ENCODE peak calls at places on chromosomes 4 and X, in four cellular contexts. W is K562, K is GM12878, N is HL-60. E is an unnamed sample.

GRCh38 chrX:53768451-53769246 is 82.1 kb upstream of the HUWE1 start:
- DNase-seq in W (no peak), K (no peak), N (no peak), E (no peak)

GRCh38 chr4:27791640-27792039 is 931.0 kb downstream of the STIM2 start:
- DNase-seq in W (no peak), K (no peak), N (no peak), E (no peak)

GRCh38 chr4:145988628-145989027 is 50.0 kb upstream of the ZNF827 start:
- DNase-seq in W (no peak), K (no peak), N (no peak), E (no peak)

GRCh38 chr4:244471-244870 is 60.8 kb downstream of the ZNF732 start:
- DNase-seq in W (peak; percentile 19), K (peak; percentile 11), N (no peak), E (no peak)

GRCh38 chr4:94285666-94286065 is 57.0 kb downstream of the HPGDS start:
- DNase-seq in W (no peak), K (no peak), N (no peak), E (no peak)

GRCh38 chrX:142233400-142233799 is 28.3 kb upstream of the MAGEC2 start:
- DNase-seq in W (no peak), K (no peak), N (no peak), E (no peak)

GRCh38 chr4:85200106-85200505 is 233.6 kb upstream of the WDFY3 start:
- DNase-seq in W (no peak), K (no peak), N (no peak), E (no peak)

GRCh38 chr4:172675232-172675631 is 493.4 kb upstream of the GALNT7 start:
- DNase-seq in W (no peak), K (no peak), N (no peak), E (no peak)

DNA sequence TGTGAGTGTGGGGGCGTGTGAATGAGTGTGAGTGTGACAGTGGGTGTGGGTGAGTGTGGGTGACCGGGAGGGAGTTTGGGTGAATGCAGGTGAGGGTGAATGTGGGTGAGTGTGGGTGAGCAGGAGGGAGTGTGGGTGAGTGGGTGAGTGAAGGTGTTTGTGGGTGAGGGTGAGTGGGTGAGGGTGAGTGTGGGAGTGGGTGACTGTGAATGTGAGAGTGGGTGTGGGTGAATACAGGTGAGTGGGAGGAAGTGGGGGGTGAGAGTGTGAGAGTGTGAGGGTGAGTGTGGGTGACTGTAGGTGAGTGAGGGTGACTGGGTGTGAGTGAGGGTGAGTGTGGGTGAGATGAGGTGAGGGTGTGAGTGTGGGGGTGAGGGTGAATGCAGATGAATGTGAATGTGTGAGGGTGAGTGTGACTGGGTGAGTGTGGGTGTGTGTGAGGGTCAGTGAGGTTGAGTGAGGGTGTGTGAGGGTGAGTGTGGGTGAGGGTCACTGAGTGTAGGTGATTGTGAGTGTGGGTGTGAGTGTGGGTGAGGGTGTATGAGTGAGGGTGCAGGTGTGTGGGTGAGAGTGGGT is 1677.3 kb upstream of the TENM3 start:
- DNase-seq in W (no peak), K (no peak), N (no peak), E (no peak)
- TF ChIP-seq SPI1 in W (no peak), K (no peak), N (no peak), E (no peak)

GRCh38 chr4:48779095-48779997 is 733 bp downstream of the FRYL start:
- DNase-seq in W (peak; percentile 66), K (no peak), N (peak; percentile 36), E (peak; percentile 48)
- TF ChIP-seq SPI1 in W (no peak), K (no peak), N (no peak), E (no peak)

DNA sequence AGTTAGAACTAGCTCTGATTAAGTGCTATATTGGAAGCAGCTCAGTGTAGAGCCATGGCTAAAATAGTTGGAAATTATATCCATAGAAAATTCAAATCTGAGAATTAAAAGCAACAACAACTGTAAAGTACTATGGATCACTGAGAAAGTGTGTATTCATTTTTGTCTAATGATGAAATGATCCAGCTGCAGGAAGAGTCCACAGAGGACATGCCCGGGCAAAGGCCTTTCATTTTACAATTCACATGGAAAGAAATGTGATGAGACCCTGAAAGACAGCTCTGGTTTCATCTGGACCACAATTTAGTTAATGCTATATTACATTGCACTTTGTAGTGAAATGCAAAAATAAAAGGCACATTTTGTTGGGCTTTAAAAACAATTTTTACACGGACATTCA is 196.8 kb upstream of the FAT1 start:
- DNase-seq in W (no peak), K (no peak), N (no peak), E (no peak)
- TF ChIP-seq SPI1 in W (no peak), K (no peak), N (no peak), E (no peak)

DNA sequence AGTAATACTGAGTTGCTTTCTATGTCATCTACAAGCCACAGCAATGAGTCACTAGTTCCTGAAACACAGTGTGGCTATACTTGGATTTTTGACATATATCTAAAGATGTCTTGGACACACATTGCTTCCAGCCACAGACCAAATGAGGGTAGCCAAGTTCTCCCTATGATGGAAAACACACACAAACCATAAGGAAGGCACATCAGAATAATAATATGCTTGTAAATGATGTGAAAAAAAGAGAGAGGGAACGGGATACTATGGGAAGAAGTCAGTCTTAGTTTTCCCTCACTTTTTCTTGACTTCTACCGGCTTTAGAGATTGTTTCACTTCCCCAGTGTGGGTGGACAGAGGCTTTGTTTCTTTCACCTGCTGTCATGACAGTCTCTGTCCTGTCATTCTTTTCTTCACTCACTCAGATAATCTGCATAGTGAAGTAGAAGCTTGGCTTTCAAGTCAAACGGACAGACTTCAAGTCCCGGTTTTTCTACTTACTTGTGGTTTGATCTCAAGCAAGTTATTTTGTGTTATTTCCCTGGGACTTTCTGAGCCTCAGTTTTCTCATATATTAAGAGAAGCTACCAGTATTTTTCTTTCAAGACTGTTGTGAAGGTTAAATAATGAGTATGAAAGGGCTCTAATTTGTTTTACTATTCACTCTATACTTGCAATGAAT is 34.7 kb downstream of the P2RY10 start:
- DNase-seq in W (no peak), K (peak; percentile 84), N (no peak), E (peak; percentile 1)
- TF ChIP-seq SPI1 in W (no peak), K (peak; percentile 98), N (no peak), E (peak; percentile 96)

GRCh38 chr4:113385500-113385899 is 336.0 kb downstream of the ANK2 start:
- DNase-seq in W (no peak), K (no peak), N (no peak), E (no peak)

GRCh38 chr4:113384600-113384999 is 335.1 kb downstream of the ANK2 start:
- DNase-seq in W (no peak), K (no peak), N (no peak), E (no peak)

GRCh38 chr4:113382704-113383103 is 333.3 kb downstream of the ANK2 start:
- DNase-seq in W (no peak), K (no peak), N (no peak), E (no peak)

GRCh38 chr4:113378836-113379235 is 329.4 kb downstream of the ANK2 start:
- DNase-seq in W (no peak), K (no peak), N (no peak), E (no peak)

DNA sequence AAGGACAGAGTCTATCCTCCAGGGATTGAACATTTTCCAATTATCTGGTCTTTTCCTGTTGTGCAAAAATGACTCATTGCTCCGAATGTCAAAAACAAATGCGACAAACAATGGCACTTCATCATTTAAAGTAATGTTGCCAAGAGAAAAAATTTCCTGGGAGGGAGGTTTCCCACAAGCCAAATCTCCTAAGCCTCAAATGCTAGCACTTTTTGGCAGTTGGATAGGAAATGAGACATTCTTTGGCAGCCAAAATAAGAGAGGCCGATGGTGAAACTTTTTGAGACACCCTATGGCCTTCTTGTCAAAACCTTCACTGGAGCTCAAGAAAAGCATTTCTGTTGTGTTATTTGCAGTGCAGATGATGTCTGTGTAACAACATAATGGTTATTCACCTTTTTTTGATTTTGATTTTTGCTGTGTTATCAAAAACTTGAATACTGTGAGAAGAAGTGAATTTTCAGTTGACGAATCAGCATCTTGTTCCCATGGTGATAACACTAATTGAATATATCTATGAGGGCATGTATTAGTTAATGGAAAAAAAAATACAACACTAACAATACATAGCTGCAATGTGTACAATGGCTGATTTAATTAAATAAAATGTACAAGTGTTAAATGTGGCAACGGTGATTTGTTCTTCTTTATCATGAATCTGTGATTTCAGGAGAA is 333.8 kb downstream of the ANK2 start:
- DNase-seq in W (no peak), K (no peak), N (no peak), E (no peak)
- TF ChIP-seq SPI1 in W (no peak), K (no peak), N (no peak), E (no peak)

GRCh38 chr4:81330018-81330417 is 115.0 kb upstream of the PRKG2 start:
- DNase-seq in W (no peak), K (no peak), N (no peak), E (no peak)

DNA sequence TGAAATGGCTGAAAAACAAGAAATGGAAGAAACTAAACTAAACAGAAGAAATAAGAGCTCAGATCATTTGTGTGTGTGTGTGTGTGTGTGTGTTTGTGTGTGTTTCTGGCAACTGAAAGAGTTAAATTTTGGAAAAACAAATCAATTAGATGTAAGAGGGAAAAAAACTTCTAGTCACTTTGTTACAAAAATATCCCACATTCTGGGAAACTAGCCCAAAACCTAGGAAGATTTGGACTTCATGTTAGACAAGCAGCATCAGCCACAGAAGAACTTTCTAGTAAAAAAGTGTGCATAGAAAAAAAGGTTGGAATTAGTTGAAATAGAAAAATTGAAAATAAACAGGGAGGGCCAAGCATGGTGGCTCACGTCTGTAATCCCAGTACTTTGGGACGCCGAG is 111.6 kb upstream of the PRKG2 start:
- DNase-seq in W (no peak), K (no peak), N (no peak), E (no peak)
- TF ChIP-seq SPI1 in W (no peak), K (no peak), N (no peak), E (no peak)

GRCh38 chrX:134533952-134534351 is 74.0 kb downstream of the HPRT1 start:
- DNase-seq in W (no peak), K (no peak), N (no peak), E (no peak)

GRCh38 chrX:134533352-134533751 is 73.4 kb downstream of the HPRT1 start:
- DNase-seq in W (no peak), K (no peak), N (no peak), E (no peak)

GRCh38 chrX:134538316-134538715 is 78.4 kb downstream of the HPRT1 start:
- DNase-seq in W (no peak), K (no peak), N (no peak), E (no peak)

GRCh38 chrX:134542485-134542884 is 82.5 kb downstream of the HPRT1 start:
- DNase-seq in W (peak; percentile 35), K (no peak), N (no peak), E (no peak)

DNA sequence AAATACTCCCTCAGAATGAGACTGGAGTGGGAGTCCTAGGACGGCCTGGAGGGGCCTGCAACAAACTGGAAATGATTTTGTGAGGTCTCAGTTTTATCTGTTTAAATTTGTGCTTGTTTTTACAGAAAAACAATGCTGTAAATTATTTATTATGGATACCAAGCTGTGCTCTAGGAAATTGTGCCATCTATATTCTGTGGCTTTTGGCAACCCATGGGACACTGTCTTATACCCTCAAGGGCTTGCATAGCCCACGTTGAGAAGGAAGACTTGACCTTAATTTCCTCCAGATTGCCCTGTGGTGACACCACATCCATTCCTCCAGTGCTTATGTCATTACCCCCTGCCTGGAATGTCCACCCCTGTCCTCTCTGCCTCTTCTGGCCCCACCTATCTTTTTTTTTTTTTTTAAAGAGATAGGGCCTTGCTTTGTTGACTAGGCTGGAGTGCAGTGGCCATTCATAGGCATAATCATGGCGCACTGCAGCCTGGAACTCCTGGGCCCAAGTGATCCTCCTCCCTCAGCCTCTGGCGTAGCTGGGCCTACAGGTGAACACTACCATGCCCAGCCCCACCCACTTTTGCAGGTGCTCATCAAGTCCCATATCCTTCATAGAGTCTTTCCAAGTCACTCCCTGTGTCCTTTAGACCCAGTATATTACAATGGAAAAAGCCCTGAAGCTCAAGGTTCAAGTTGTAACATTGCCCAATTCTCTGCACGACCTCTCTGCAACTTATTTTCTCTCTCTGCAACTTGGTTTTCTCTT is 77.4 kb downstream of the HPRT1 start:
- DNase-seq in W (peak; percentile 41), K (no peak), N (no peak), E (no peak)
- TF ChIP-seq SPI1 in W (no peak), K (no peak), N (no peak), E (no peak)